ENCODE peak calls at places on chromosomes 12 and 14, in nine cellular contexts. One of them, this sample, is unnamed.
A peak's percentile ranks its signal among the peaks of the same experiment; 100 is the strongest.

GRCh38 chr14:71242237-71242748 is 335.0 kb downstream of the PCNX1 start:
- DNase-seq in GOT3: no peak
- DNase-seq in endothelial cell: no peak
- DNase-seq in sciatic nerve: no peak
- DNase-seq in WTC11: no peak
- DNase-seq in nucleus accumbens: no peak
- DNase-seq in activated gamma-delta T cell treated with anti-CD3 and anti-CD28 coated beads, Interleukin-2, amount 50 U/mL, for 16 hours: no peak
- DNase-seq in smooth muscle cell of the brain vasculature: no peak
- DNase-seq in stimulated activated CD4-positive, alpha-beta T cell treated with anti-CD3 and anti-CD28 coated beads, Interleukin-4, amount 100 ng/mL, for 24 hours: no peak
- DNase-seq in this sample: no peak

GRCh38 chr14:91230363-91231035 is 14.0 kb downstream of the GPR68 start:
- DNase-seq in activated gamma-delta T cell treated with anti-CD3 and anti-CD28 coated beads, Interleukin-2, amount 50 U/mL, for 16 hours: no peak
- DNase-seq in nucleus accumbens: no peak
- DNase-seq in endothelial cell: no peak
- DNase-seq in GOT3: no peak
- DNase-seq in sciatic nerve: no peak
- DNase-seq in WTC11: no peak
- DNase-seq in smooth muscle cell of the brain vasculature: no peak
- DNase-seq in stimulated activated CD4-positive, alpha-beta T cell treated with anti-CD3 and anti-CD28 coated beads, Interleukin-4, amount 100 ng/mL, for 24 hours: no peak
- DNase-seq in this sample: no peak

GRCh38 chr12:57042695-57043094 is 7.2 kb downstream of the MYO1A start:
- DNase-seq in WTC11: no peak
- DNase-seq in endothelial cell: no peak
- DNase-seq in nucleus accumbens: no peak
- DNase-seq in activated gamma-delta T cell treated with anti-CD3 and anti-CD28 coated beads, Interleukin-2, amount 50 U/mL, for 16 hours: no peak
- DNase-seq in stimulated activated CD4-positive, alpha-beta T cell treated with anti-CD3 and anti-CD28 coated beads, Interleukin-4, amount 100 ng/mL, for 24 hours: no peak
- DNase-seq in smooth muscle cell of the brain vasculature: no peak
- DNase-seq in GOT3: no peak
- DNase-seq in sciatic nerve: no peak
- DNase-seq in this sample: no peak

GRCh38 chr12:9132008-9132535 is 16.4 kb upstream of the A2M start:
- DNase-seq in sciatic nerve: no peak
- DNase-seq in GOT3: no peak
- DNase-seq in WTC11: no peak
- DNase-seq in endothelial cell: no peak
- DNase-seq in activated gamma-delta T cell treated with anti-CD3 and anti-CD28 coated beads, Interleukin-2, amount 50 U/mL, for 16 hours: no peak
- DNase-seq in nucleus accumbens: no peak
- DNase-seq in stimulated activated CD4-positive, alpha-beta T cell treated with anti-CD3 and anti-CD28 coated beads, Interleukin-4, amount 100 ng/mL, for 24 hours: no peak
- DNase-seq in smooth muscle cell of the brain vasculature: no peak
- DNase-seq in this sample: no peak

GRCh38 chr14:74634964-74635363 is 22.9 kb upstream of the LTBP2 start:
- DNase-seq in GOT3: no peak
- DNase-seq in smooth muscle cell of the brain vasculature: no peak
- DNase-seq in nucleus accumbens: no peak
- DNase-seq in sciatic nerve: no peak
- DNase-seq in endothelial cell: no peak
- DNase-seq in WTC11: no peak
- DNase-seq in activated gamma-delta T cell treated with anti-CD3 and anti-CD28 coated beads, Interleukin-2, amount 50 U/mL, for 16 hours: no peak
- DNase-seq in stimulated activated CD4-positive, alpha-beta T cell treated with anti-CD3 and anti-CD28 coated beads, Interleukin-4, amount 100 ng/mL, for 24 hours: no peak
- DNase-seq in this sample: peak; percentile 28

GRCh38 chr12:6363330-6364036 is 11.9 kb downstream of the SCNN1A start:
- DNase-seq in sciatic nerve: peak; percentile 85
- DNase-seq in smooth muscle cell of the brain vasculature: no peak
- DNase-seq in stimulated activated CD4-positive, alpha-beta T cell treated with anti-CD3 and anti-CD28 coated beads, Interleukin-4, amount 100 ng/mL, for 24 hours: peak; percentile 63
- DNase-seq in activated gamma-delta T cell treated with anti-CD3 and anti-CD28 coated beads, Interleukin-2, amount 50 U/mL, for 16 hours: peak; percentile 43
- DNase-seq in WTC11: peak; percentile 66
- DNase-seq in GOT3: no peak
- DNase-seq in endothelial cell: peak; percentile 73
- DNase-seq in nucleus accumbens: no peak
- DNase-seq in this sample: peak; percentile 71

GRCh38 chr12:42730286-42730685 is 140.7 kb upstream of the PRICKLE1 start:
- DNase-seq in endothelial cell: no peak
- DNase-seq in WTC11: no peak
- DNase-seq in GOT3: no peak
- DNase-seq in sciatic nerve: no peak
- DNase-seq in activated gamma-delta T cell treated with anti-CD3 and anti-CD28 coated beads, Interleukin-2, amount 50 U/mL, for 16 hours: no peak
- DNase-seq in stimulated activated CD4-positive, alpha-beta T cell treated with anti-CD3 and anti-CD28 coated beads, Interleukin-4, amount 100 ng/mL, for 24 hours: no peak
- DNase-seq in nucleus accumbens: no peak
- DNase-seq in smooth muscle cell of the brain vasculature: no peak
- DNase-seq in this sample: no peak

GRCh38 chr12:100391856-100392255 is 35.0 kb downstream of the SLC17A8 start:
- DNase-seq in nucleus accumbens: no peak
- DNase-seq in endothelial cell: no peak
- DNase-seq in sciatic nerve: no peak
- DNase-seq in stimulated activated CD4-positive, alpha-beta T cell treated with anti-CD3 and anti-CD28 coated beads, Interleukin-4, amount 100 ng/mL, for 24 hours: no peak
- DNase-seq in WTC11: no peak
- DNase-seq in activated gamma-delta T cell treated with anti-CD3 and anti-CD28 coated beads, Interleukin-2, amount 50 U/mL, for 16 hours: no peak
- DNase-seq in smooth muscle cell of the brain vasculature: no peak
- DNase-seq in GOT3: no peak
- DNase-seq in this sample: no peak

GRCh38 chr12:6367969-6368892 is 7.1 kb downstream of the SCNN1A start:
- DNase-seq in WTC11: no peak
- DNase-seq in nucleus accumbens: no peak
- DNase-seq in stimulated activated CD4-positive, alpha-beta T cell treated with anti-CD3 and anti-CD28 coated beads, Interleukin-4, amount 100 ng/mL, for 24 hours: no peak
- DNase-seq in activated gamma-delta T cell treated with anti-CD3 and anti-CD28 coated beads, Interleukin-2, amount 50 U/mL, for 16 hours: no peak
- DNase-seq in endothelial cell: no peak
- DNase-seq in sciatic nerve: no peak
- DNase-seq in smooth muscle cell of the brain vasculature: no peak
- DNase-seq in GOT3: no peak
- DNase-seq in this sample: peak; percentile 63

GRCh38 chr12:110282956-110283817 is 2.1 kb downstream of the ATP2A2 start:
- DNase-seq in sciatic nerve: no peak
- DNase-seq in stimulated activated CD4-positive, alpha-beta T cell treated with anti-CD3 and anti-CD28 coated beads, Interleukin-4, amount 100 ng/mL, for 24 hours: no peak
- DNase-seq in smooth muscle cell of the brain vasculature: no peak
- DNase-seq in GOT3: no peak
- DNase-seq in activated gamma-delta T cell treated with anti-CD3 and anti-CD28 coated beads, Interleukin-2, amount 50 U/mL, for 16 hours: no peak
- DNase-seq in WTC11: no peak
- DNase-seq in endothelial cell: no peak
- DNase-seq in nucleus accumbens: no peak
- DNase-seq in this sample: no peak

GRCh38 chr12:121942145-121942718 is 23.8 kb downstream of the CFAP251 start:
- DNase-seq in nucleus accumbens: no peak
- DNase-seq in GOT3: no peak
- DNase-seq in smooth muscle cell of the brain vasculature: no peak
- DNase-seq in stimulated activated CD4-positive, alpha-beta T cell treated with anti-CD3 and anti-CD28 coated beads, Interleukin-4, amount 100 ng/mL, for 24 hours: no peak
- DNase-seq in WTC11: no peak
- DNase-seq in endothelial cell: no peak
- DNase-seq in activated gamma-delta T cell treated with anti-CD3 and anti-CD28 coated beads, Interleukin-2, amount 50 U/mL, for 16 hours: no peak
- DNase-seq in sciatic nerve: no peak
- DNase-seq in this sample: no peak

GRCh38 chr12:25583545-25583944 is 30.5 kb upstream of the LMNTD1 start:
- DNase-seq in endothelial cell: no peak
- DNase-seq in activated gamma-delta T cell treated with anti-CD3 and anti-CD28 coated beads, Interleukin-2, amount 50 U/mL, for 16 hours: no peak
- DNase-seq in stimulated activated CD4-positive, alpha-beta T cell treated with anti-CD3 and anti-CD28 coated beads, Interleukin-4, amount 100 ng/mL, for 24 hours: no peak
- DNase-seq in WTC11: peak; percentile 27
- DNase-seq in GOT3: no peak
- DNase-seq in nucleus accumbens: no peak
- DNase-seq in smooth muscle cell of the brain vasculature: no peak
- DNase-seq in sciatic nerve: no peak
- DNase-seq in this sample: no peak

GRCh38 chr12:5166976-5167375 is 123.3 kb downstream of the KCNA5 start:
- DNase-seq in nucleus accumbens: no peak
- DNase-seq in endothelial cell: no peak
- DNase-seq in GOT3: no peak
- DNase-seq in smooth muscle cell of the brain vasculature: peak; percentile 33
- DNase-seq in sciatic nerve: no peak
- DNase-seq in WTC11: no peak
- DNase-seq in activated gamma-delta T cell treated with anti-CD3 and anti-CD28 coated beads, Interleukin-2, amount 50 U/mL, for 16 hours: no peak
- DNase-seq in stimulated activated CD4-positive, alpha-beta T cell treated with anti-CD3 and anti-CD28 coated beads, Interleukin-4, amount 100 ng/mL, for 24 hours: no peak
- DNase-seq in this sample: no peak